ENCODE peak calls at places on chromosome 3, in four cellular contexts. One of them, this sample, is unnamed.

GRCh38 chr3:57961828-57962447 is 46.3 kb upstream of the FLNB start:
- DNase-seq in H9: no peak
- DNase-seq in mesendoderm: peak; percentile 86
- DNase-seq in IMR-90: peak; percentile 61
- DNase-seq in this sample: no peak

GRCh38 chr3:34382859-34383258 is 584.4 kb downstream of the PDCD6IP start:
- DNase-seq in H9: no peak
- DNase-seq in mesendoderm: no peak
- DNase-seq in IMR-90: no peak
- DNase-seq in this sample: no peak

GRCh38 chr3:58066842-58067241 is 58.6 kb downstream of the FLNB start:
- DNase-seq in H9: no peak
- DNase-seq in mesendoderm: no peak
- DNase-seq in IMR-90: peak; percentile 72
- DNase-seq in this sample: no peak

GRCh38 chr3:15387171-15387581 is 40.2 kb downstream of the METTL6 start:
- DNase-seq in H9: no peak
- DNase-seq in mesendoderm: no peak
- DNase-seq in IMR-90: peak; percentile 27
- DNase-seq in this sample: no peak

GRCh38 chr3:138389841-138390581 is 41.6 kb downstream of the MRAS start:
- DNase-seq in H9: no peak
- DNase-seq in mesendoderm: peak; percentile 86
- DNase-seq in IMR-90: peak; percentile 94
- DNase-seq in this sample: no peak

GRCh38 chr3:126968328-126968994 is 14.5 kb upstream of the PLXNA1 start:
- DNase-seq in H9: no peak
- DNase-seq in mesendoderm: no peak
- DNase-seq in IMR-90: no peak
- DNase-seq in this sample: no peak

GRCh38 chr3:39447637-39448483 is 19.6 kb upstream of the MOBP start:
- DNase-seq in H9: peak; percentile 82
- DNase-seq in mesendoderm: peak; percentile 92
- DNase-seq in IMR-90: peak; percentile 82
- DNase-seq in this sample: peak; percentile 69

GRCh38 chr3:167241048-167241845 is 138.8 kb downstream of the ZBBX start:
- DNase-seq in H9: no peak
- DNase-seq in mesendoderm: no peak
- DNase-seq in IMR-90: no peak
- DNase-seq in this sample: no peak

GRCh38 chr3:162224736-162225135 is 728.1 kb downstream of the OTOL1 start:
- DNase-seq in H9: no peak
- DNase-seq in mesendoderm: no peak
- DNase-seq in IMR-90: peak; percentile 22
- DNase-seq in this sample: no peak

GRCh38 chr3:356947-357346 is 160.4 kb downstream of the CHL1 start:
- DNase-seq in H9: no peak
- DNase-seq in mesendoderm: no peak
- DNase-seq in IMR-90: no peak
- DNase-seq in this sample: no peak

GRCh38 chr3:192802957-192803899 is 75.9 kb upstream of the FGF12 start:
- DNase-seq in H9: no peak
- DNase-seq in mesendoderm: peak; percentile 66
- DNase-seq in IMR-90: peak; percentile 59
- DNase-seq in this sample: no peak

GRCh38 chr3:17136251-17136721 is 251.5 kb downstream of the PLCL2 start:
- DNase-seq in H9: no peak
- DNase-seq in mesendoderm: no peak
- DNase-seq in IMR-90: no peak
- DNase-seq in this sample: no peak

GRCh38 chr3:51622402-51622801 is 48.6 kb upstream of the TEX264 start:
- DNase-seq in H9: no peak
- DNase-seq in mesendoderm: no peak
- DNase-seq in IMR-90: peak; percentile 10
- DNase-seq in this sample: no peak

GRCh38 chr3:130539005-130539404 is 22.0 kb downstream of the COL6A6 start:
- DNase-seq in H9: peak; percentile 73
- DNase-seq in mesendoderm: peak; percentile 84
- DNase-seq in IMR-90: peak; percentile 17
- DNase-seq in this sample: peak; percentile 25

GRCh38 chr3:114363554-114364202 is 69.8 kb downstream of the TIGIT start:
- DNase-seq in H9: no peak
- DNase-seq in mesendoderm: no peak
- DNase-seq in IMR-90: peak; percentile 87
- DNase-seq in this sample: no peak

GRCh38 chr3:24678441-24678865 is 183.8 kb upstream of the THRB start:
- DNase-seq in H9: no peak
- DNase-seq in mesendoderm: no peak
- DNase-seq in IMR-90: peak; percentile 74
- DNase-seq in this sample: no peak

GRCh38 chr3:31106204-31106603 is 211.7 kb upstream of the GADL1 start:
- DNase-seq in H9: no peak
- DNase-seq in mesendoderm: no peak
- DNase-seq in IMR-90: peak; percentile 74
- DNase-seq in this sample: no peak

GRCh38 chr3:62888180-62888579 is 13.0 kb upstream of the CADPS start:
- DNase-seq in H9: peak; percentile 57
- DNase-seq in mesendoderm: peak; percentile 76
- DNase-seq in IMR-90: no peak
- DNase-seq in this sample: peak; percentile 62

GRCh38 chr3:129526121-129526900 is 2.1 kb upstream of the RHO start:
- DNase-seq in H9: no peak
- DNase-seq in mesendoderm: no peak
- DNase-seq in IMR-90: peak; percentile 8
- DNase-seq in this sample: no peak

GRCh38 chr3:32018723-32019564 is 37.4 kb downstream of the ZNF860 start:
- DNase-seq in H9: no peak
- DNase-seq in mesendoderm: peak; percentile 61
- DNase-seq in IMR-90: peak; percentile 57
- DNase-seq in this sample: no peak

GRCh38 chr3:102686792-102687191 is 252.0 kb downstream of the ZPLD1 start:
- DNase-seq in H9: no peak
- DNase-seq in mesendoderm: no peak
- DNase-seq in IMR-90: no peak
- DNase-seq in this sample: no peak

GRCh38 chr3:143222981-143223380 is 103.4 kb downstream of the CHST2 start:
- DNase-seq in H9: no peak
- DNase-seq in mesendoderm: no peak
- DNase-seq in IMR-90: no peak
- DNase-seq in this sample: no peak

GRCh38 chr3:129623447-129624118 is 17.1 kb upstream of the PLXND1 start:
- DNase-seq in H9: no peak
- DNase-seq in mesendoderm: no peak
- DNase-seq in IMR-90: no peak
- DNase-seq in this sample: no peak

GRCh38 chr3:128804017-128804816 is 75.2 kb upstream of the ACAD9 start:
- DNase-seq in H9: no peak
- DNase-seq in mesendoderm: peak; percentile 39
- DNase-seq in IMR-90: peak; percentile 60
- DNase-seq in this sample: no peak

GRCh38 chr3:76097588-76097975 is 312.2 kb upstream of the ZNF717 start:
- DNase-seq in H9: no peak
- DNase-seq in mesendoderm: no peak
- DNase-seq in IMR-90: peak; percentile 6
- DNase-seq in this sample: no peak

GRCh38 chr3:142498397-142499180 is 50.8 kb upstream of the XRN1 start:
- DNase-seq in H9: no peak
- DNase-seq in mesendoderm: no peak
- DNase-seq in IMR-90: peak; percentile 6
- DNase-seq in this sample: no peak

GRCh38 chr3:130963878-130964277 is 62.7 kb downstream of the ASTE1 start:
- DNase-seq in H9: no peak
- DNase-seq in mesendoderm: peak; percentile 80
- DNase-seq in IMR-90: peak; percentile 98
- DNase-seq in this sample: no peak

GRCh38 chr3:10205461-10206165 is 40.9 kb downstream of the IRAK2 start:
- DNase-seq in H9: no peak
- DNase-seq in mesendoderm: no peak
- DNase-seq in IMR-90: peak; percentile 95
- DNase-seq in this sample: no peak

DNA sequence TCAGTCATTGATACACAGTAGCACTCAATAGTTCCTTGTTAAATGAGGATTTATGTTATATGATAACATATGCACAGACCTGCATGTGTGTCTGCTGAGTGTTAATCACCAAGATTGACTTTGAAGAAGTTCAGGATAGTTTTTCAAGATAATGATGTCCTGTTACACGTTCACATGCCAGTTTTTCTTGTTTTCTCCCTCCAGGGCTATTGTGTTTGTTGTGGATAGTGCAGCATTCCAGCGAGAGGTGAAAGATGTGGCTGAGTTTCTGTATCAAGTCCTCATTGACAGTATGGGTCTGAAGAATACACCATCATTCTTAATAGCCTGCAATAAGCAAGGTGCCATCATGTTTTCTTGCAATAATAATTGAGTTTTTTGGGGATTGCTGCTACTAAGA is 9.8 kb downstream of the SRPRB start:
- DNase-seq in H9: no peak
- DNase-seq in mesendoderm: no peak
- DNase-seq in IMR-90: no peak
- DNase-seq in this sample: no peak
- H3K56ac ChIP-seq in H9: no peak overlapping the region
- H3K56ac ChIP-seq in mesendoderm: no peak overlapping the region
- H3K56ac ChIP-seq in IMR-90: no peak overlapping the region
- H3K56ac ChIP-seq in this sample: no peak overlapping the region

GRCh38 chr3:119697394-119697793 is 5.4 kb upstream of the CFAP91 start:
- DNase-seq in H9: no peak
- DNase-seq in mesendoderm: no peak
- DNase-seq in IMR-90: no peak
- DNase-seq in this sample: no peak

GRCh38 chr3:119703900-119704531 is 1.2 kb downstream of the CFAP91 start:
- DNase-seq in H9: no peak
- DNase-seq in mesendoderm: no peak
- DNase-seq in IMR-90: no peak
- DNase-seq in this sample: no peak

GRCh38 chr3:119700269-119700919 is 2.4 kb upstream of the CFAP91 start:
- DNase-seq in H9: no peak
- DNase-seq in mesendoderm: no peak
- DNase-seq in IMR-90: peak; percentile 57
- DNase-seq in this sample: no peak

GRCh38 chr3:119702530-119703527 is at the start of gene CFAP91:
- DNase-seq in H9: peak; percentile 99
- DNase-seq in mesendoderm: peak; percentile 98
- DNase-seq in IMR-90: peak; percentile 83
- DNase-seq in this sample: peak; percentile 99

DNA sequence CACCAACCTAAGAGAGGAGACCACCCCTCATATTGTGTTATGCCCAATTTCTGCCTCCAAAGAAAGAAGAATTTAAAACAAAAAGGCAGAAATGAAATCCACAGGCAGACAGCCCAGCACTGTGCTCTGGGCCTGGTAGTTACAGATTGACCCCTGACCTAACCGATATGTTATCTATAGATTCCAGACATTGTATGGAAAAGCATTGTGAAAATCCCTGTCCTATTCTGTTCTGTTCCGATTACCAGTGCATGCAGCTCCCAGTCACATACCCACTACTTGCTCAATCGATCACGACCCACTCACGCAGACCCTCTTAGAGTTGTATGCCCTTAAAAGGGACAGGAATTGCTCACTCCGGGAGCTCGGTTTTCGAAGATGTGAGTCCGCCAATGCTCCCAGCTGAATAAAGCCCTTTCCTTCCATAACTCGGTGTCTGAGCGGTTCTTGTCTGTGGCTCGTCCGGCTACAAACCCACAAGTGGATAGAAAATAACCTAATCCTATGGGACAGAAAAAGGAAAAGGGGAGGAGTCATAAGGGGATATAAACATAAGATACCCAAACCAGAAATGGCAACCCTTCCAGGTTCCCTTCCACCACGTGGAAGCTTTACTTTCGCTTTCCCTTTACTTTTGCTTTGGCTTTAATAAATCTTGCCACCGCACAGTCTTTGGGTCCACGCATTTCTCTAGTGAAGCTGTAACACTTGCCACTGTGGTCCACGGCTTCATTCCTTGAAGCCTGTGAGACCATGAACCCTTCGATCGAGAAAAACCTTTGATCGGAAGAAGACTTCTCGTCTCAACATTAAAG is 1.7 kb upstream of the CFAP91 start:
- DNase-seq in H9: no peak
- DNase-seq in mesendoderm: no peak
- DNase-seq in IMR-90: no peak
- DNase-seq in this sample: no peak
- H3K56ac ChIP-seq in H9: no peak overlapping the region
- H3K56ac ChIP-seq in mesendoderm: no peak overlapping the region
- H3K56ac ChIP-seq in IMR-90: no peak overlapping the region
- H3K56ac ChIP-seq in this sample: no peak overlapping the region

GRCh38 chr3:42638339-42638842 is 15.1 kb upstream of the ZBTB47 start:
- DNase-seq in H9: no peak
- DNase-seq in mesendoderm: no peak
- DNase-seq in IMR-90: no peak
- DNase-seq in this sample: no peak

GRCh38 chr3:42639192-42639591 is 14.3 kb upstream of the ZBTB47 start:
- DNase-seq in H9: no peak
- DNase-seq in mesendoderm: no peak
- DNase-seq in IMR-90: no peak
- DNase-seq in this sample: no peak

GRCh38 chr3:42640129-42640528 is 13.4 kb upstream of the ZBTB47 start:
- DNase-seq in H9: no peak
- DNase-seq in mesendoderm: no peak
- DNase-seq in IMR-90: no peak
- DNase-seq in this sample: no peak

GRCh38 chr3:42635111-42635510 is 18.4 kb upstream of the ZBTB47 start:
- DNase-seq in H9: no peak
- DNase-seq in mesendoderm: peak; percentile 60
- DNase-seq in IMR-90: peak; percentile 60
- DNase-seq in this sample: no peak

DNA sequence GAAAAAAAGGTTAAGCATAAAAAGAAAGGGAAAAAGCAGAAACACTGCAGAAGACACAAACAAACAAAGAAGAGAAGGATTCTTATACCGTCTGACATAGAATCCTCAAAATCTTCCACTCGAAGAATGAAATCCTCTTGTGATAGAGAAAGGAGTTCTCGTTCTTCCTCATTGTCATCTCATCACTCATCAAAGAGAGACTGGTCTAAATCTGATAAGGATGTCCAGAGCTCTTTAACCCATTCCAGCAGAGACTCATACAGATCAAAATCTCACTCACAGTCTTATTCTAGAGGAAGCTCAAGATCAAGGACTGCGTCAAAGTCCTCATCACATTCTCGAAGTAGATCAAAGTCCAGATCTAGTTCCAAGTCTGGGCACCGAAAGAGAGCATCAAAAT is 16.5 kb upstream of the ZBTB47 start:
- DNase-seq in H9: no peak
- DNase-seq in mesendoderm: no peak
- DNase-seq in IMR-90: no peak
- DNase-seq in this sample: no peak
- H3K56ac ChIP-seq in H9: no peak overlapping the region
- H3K56ac ChIP-seq in mesendoderm: no peak overlapping the region
- H3K56ac ChIP-seq in IMR-90: no peak overlapping the region
- H3K56ac ChIP-seq in this sample: no peak overlapping the region

DNA sequence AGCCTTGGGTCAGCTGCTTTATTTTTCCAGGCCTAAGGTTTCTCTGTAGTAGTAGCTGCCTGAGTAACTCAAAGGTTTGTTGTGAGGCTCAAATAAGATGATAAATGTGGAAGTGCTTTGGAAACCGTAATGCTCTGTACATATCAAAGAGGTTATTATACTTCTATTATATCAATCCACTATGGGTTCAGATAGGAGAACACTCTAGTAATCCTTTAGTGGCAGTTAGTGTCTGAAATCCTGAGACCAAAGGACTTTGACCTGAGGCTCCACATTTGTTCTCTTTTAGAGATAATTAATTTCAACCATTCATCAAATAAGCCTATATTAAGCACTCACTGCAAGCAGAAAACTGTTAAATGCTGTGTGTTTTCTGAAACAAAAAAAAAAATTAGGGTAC is 128.6 kb upstream of the BCL6 start:
- DNase-seq in H9: no peak
- DNase-seq in mesendoderm: no peak
- DNase-seq in IMR-90: no peak
- DNase-seq in this sample: no peak
- H3K56ac ChIP-seq in H9: no peak overlapping the region
- H3K56ac ChIP-seq in mesendoderm: no peak overlapping the region
- H3K56ac ChIP-seq in IMR-90: no peak overlapping the region
- H3K56ac ChIP-seq in this sample: no peak overlapping the region

This sample was measured in H1.